ENCODE peak calls at places on chromosome 20, in seven cellular contexts. Q is COR-L47; X is NCI-H748 treated with DMSO at 0.1 percent for 48 hours; S is GF-D8; R is hepatocyte; O is NCI-H1048; D is activated CD4-positive, alpha-beta T cell treated with anti-CD3 and anti-CD28 coated beads for 48 hours. L is an unnamed sample.

GRCh38 chr20:32040142-32040953 is 11.7 kb upstream of the HCK start:
- DNase-seq in X (no peak), Q (no peak), O (peak; percentile 58), R (no peak), D (no peak), S (peak; percentile 89), L (no peak)

GRCh38 chr20:18243802-18244201 is 44.5 kb upstream of the ZNF133 start:
- DNase-seq in S (no peak), Q (no peak), X (no peak), R (no peak), D (no peak), O (no peak), L (no peak)

GRCh38 chr20:18738055-18738454 is 75.5 kb upstream of the SCP2D1 start:
- DNase-seq in X (no peak), S (no peak), D (no peak), R (peak; percentile 24), O (no peak), Q (no peak), L (peak; percentile 77)

GRCh38 chr20:58251979-58252591 is 23.6 kb upstream of the ANKRD60 start:
- DNase-seq in R (peak; percentile 45), O (no peak), D (no peak), S (no peak), Q (no peak), X (no peak), L (no peak)

GRCh38 chr20:32880635-32881034 is 21.9 kb downstream of the EFCAB8 start:
- DNase-seq in Q (no peak), O (no peak), R (no peak), X (no peak), S (no peak), D (no peak), L (no peak)

GRCh38 chr20:7742479-7742878 is 197.8 kb downstream of the HAO1 start:
- DNase-seq in X (no peak), D (no peak), O (no peak), S (no peak), R (peak; percentile 29), Q (peak; percentile 26), L (no peak)

GRCh38 chr20:38303908-38304379 is at the start of gene BPI:
- DNase-seq in S (peak; percentile 98), R (no peak), D (no peak), O (no peak), X (no peak), Q (no peak), L (no peak)

GRCh38 chr20:43323592-43323991 is 133.9 kb upstream of the PTPRT start:
- DNase-seq in Q (no peak), D (no peak), S (no peak), O (no peak), R (no peak), X (no peak), L (no peak)

GRCh38 chr20:49276201-49276894 is 1.5 kb downstream of the ZNFX1 start:
- DNase-seq in O (no peak), S (peak; percentile 54), Q (peak; percentile 81), X (peak; percentile 76), R (peak; percentile 25), D (peak; percentile 63), L (peak; percentile 20)

GRCh38 chr20:52060794-52061714 is 130.5 kb downstream of the ZFP64 start:
- DNase-seq in S (no peak), R (peak; percentile 68), O (no peak), D (no peak), X (no peak), Q (peak; percentile 2), L (no peak)

GRCh38 chr20:49270177-49270576 is 7.7 kb downstream of the ZNFX1 start:
- DNase-seq in X (no peak), R (no peak), D (no peak), S (no peak), Q (no peak), O (no peak), L (no peak)

L was measured in CD8-positive, alpha-beta memory T cell.